ENCODE peak calls at places on chromosomes 6 and 20, in eight cellular contexts. One of them, this sample, is unnamed.

GRCh38 chr6:1789092-1789491 is 179.4 kb downstream of the FOXC1 start:
- DNase-seq in NCI-H1417: no peak
- DNase-seq in dermis blood vessel endothelial cell: peak
- DNase-seq in mucosa of gallbladder: no peak
- DNase-seq in NB4: no peak
- DNase-seq in NCI-H2081: no peak
- DNase-seq in COR-L47: no peak
- DNase-seq in GM13976: no peak
- DNase-seq in this sample: peak

GRCh38 chr20:64168381-64169088 is 4.3 kb downstream of the MYT1 start:
- DNase-seq in NCI-H1417: no peak
- DNase-seq in dermis blood vessel endothelial cell: no peak
- DNase-seq in mucosa of gallbladder: no peak
- DNase-seq in NB4: peak
- DNase-seq in NCI-H2081: no peak
- DNase-seq in COR-L47: no peak
- DNase-seq in GM13976: no peak
- DNase-seq in this sample: no peak

GRCh38 chr20:47400685-47401084 is 44.2 kb upstream of the ZMYND8 start:
- DNase-seq in NCI-H1417: no peak
- DNase-seq in dermis blood vessel endothelial cell: no peak
- DNase-seq in mucosa of gallbladder: no peak
- DNase-seq in NB4: peak
- DNase-seq in NCI-H2081: no peak
- DNase-seq in COR-L47: no peak
- DNase-seq in GM13976: no peak
- DNase-seq in this sample: no peak

GRCh38 chr6:167119680-167120556 is 3.0 kb upstream of the CCR6 start:
- DNase-seq in NCI-H1417: no peak
- DNase-seq in dermis blood vessel endothelial cell: no peak
- DNase-seq in mucosa of gallbladder: peak
- DNase-seq in NB4: peak
- DNase-seq in NCI-H2081: no peak
- DNase-seq in COR-L47: peak
- DNase-seq in GM13976: no peak
- DNase-seq in this sample: no peak

GRCh38 chr20:5557123-5557522 is 193.1 kb upstream of the SHLD1 start:
- DNase-seq in NCI-H1417: peak
- DNase-seq in dermis blood vessel endothelial cell: peak
- DNase-seq in mucosa of gallbladder: no peak
- DNase-seq in NB4: peak
- DNase-seq in NCI-H2081: peak
- DNase-seq in COR-L47: peak
- DNase-seq in GM13976: peak
- DNase-seq in this sample: peak

GRCh38 chr6:140051521-140052455 is 677.3 kb upstream of the CITED2 start:
- DNase-seq in NCI-H1417: peak
- DNase-seq in dermis blood vessel endothelial cell: peak
- DNase-seq in mucosa of gallbladder: no peak
- DNase-seq in NB4: no peak
- DNase-seq in NCI-H2081: peak
- DNase-seq in COR-L47: no peak
- DNase-seq in GM13976: no peak
- DNase-seq in this sample: peak

GRCh38 chr6:56891754-56892153 is 63.2 kb upstream of the BEND6 start:
- DNase-seq in NCI-H1417: no peak
- DNase-seq in dermis blood vessel endothelial cell: no peak
- DNase-seq in mucosa of gallbladder: no peak
- DNase-seq in NB4: peak
- DNase-seq in NCI-H2081: no peak
- DNase-seq in COR-L47: no peak
- DNase-seq in GM13976: no peak
- DNase-seq in this sample: peak

GRCh38 chr6:140684776-140685550 is 1310.5 kb upstream of the CITED2 start:
- DNase-seq in NCI-H1417: peak
- DNase-seq in dermis blood vessel endothelial cell: peak
- DNase-seq in mucosa of gallbladder: no peak
- DNase-seq in NB4: no peak
- DNase-seq in NCI-H2081: peak
- DNase-seq in COR-L47: peak
- DNase-seq in GM13976: no peak
- DNase-seq in this sample: no peak

GRCh38 chr20:25987073-25987927 is 290.6 kb upstream of the ZNF337 start:
- DNase-seq in NCI-H1417: peak
- DNase-seq in dermis blood vessel endothelial cell: peak
- DNase-seq in mucosa of gallbladder: peak
- DNase-seq in NB4: peak
- DNase-seq in NCI-H2081: peak
- DNase-seq in COR-L47: peak
- DNase-seq in GM13976: peak
- DNase-seq in this sample: no peak

GRCh38 chr6:158344534-158344933 is 32.3 kb downstream of the TULP4 start:
- DNase-seq in NCI-H1417: no peak
- DNase-seq in dermis blood vessel endothelial cell: no peak
- DNase-seq in mucosa of gallbladder: no peak
- DNase-seq in NB4: no peak
- DNase-seq in NCI-H2081: no peak
- DNase-seq in COR-L47: no peak
- DNase-seq in GM13976: no peak
- DNase-seq in this sample: no peak

GRCh38 chr6:16698163-16698533 is 63.1 kb downstream of the ATXN1 start:
- DNase-seq in NCI-H1417: peak
- DNase-seq in dermis blood vessel endothelial cell: no peak
- DNase-seq in mucosa of gallbladder: no peak
- DNase-seq in NB4: no peak
- DNase-seq in NCI-H2081: peak
- DNase-seq in COR-L47: no peak
- DNase-seq in GM13976: no peak
- DNase-seq in this sample: no peak

GRCh38 chr6:111159628-111160027 is 72.3 kb downstream of the SLC16A10 start:
- DNase-seq in NCI-H1417: no peak
- DNase-seq in dermis blood vessel endothelial cell: no peak
- DNase-seq in mucosa of gallbladder: no peak
- DNase-seq in NB4: no peak
- DNase-seq in NCI-H2081: no peak
- DNase-seq in COR-L47: no peak
- DNase-seq in GM13976: no peak
- DNase-seq in this sample: no peak

GRCh38 chr6:110325197-110325596 is 33.0 kb downstream of the METTL24 start:
- DNase-seq in NCI-H1417: peak
- DNase-seq in dermis blood vessel endothelial cell: no peak
- DNase-seq in mucosa of gallbladder: peak
- DNase-seq in NB4: no peak
- DNase-seq in NCI-H2081: peak
- DNase-seq in COR-L47: peak
- DNase-seq in GM13976: no peak
- DNase-seq in this sample: peak

GRCh38 chr6:33126101-33126714 is 50.4 kb downstream of the HLA-DPB1 start:
- DNase-seq in NCI-H1417: no peak
- DNase-seq in dermis blood vessel endothelial cell: peak
- DNase-seq in mucosa of gallbladder: peak
- DNase-seq in NB4: peak
- DNase-seq in NCI-H2081: peak
- DNase-seq in COR-L47: peak
- DNase-seq in GM13976: peak
- DNase-seq in this sample: peak

GRCh38 chr6:168090064-168090690 is 11.2 kb upstream of the FRMD1 start:
- DNase-seq in NCI-H1417: no peak
- DNase-seq in dermis blood vessel endothelial cell: no peak
- DNase-seq in mucosa of gallbladder: no peak
- DNase-seq in NB4: no peak
- DNase-seq in NCI-H2081: no peak
- DNase-seq in COR-L47: no peak
- DNase-seq in GM13976: no peak
- DNase-seq in this sample: no peak

GRCh38 chr6:141260627-141261015 is 872.1 kb upstream of the GJE1 start:
- DNase-seq in NCI-H1417: no peak
- DNase-seq in dermis blood vessel endothelial cell: no peak
- DNase-seq in mucosa of gallbladder: no peak
- DNase-seq in NB4: no peak
- DNase-seq in NCI-H2081: no peak
- DNase-seq in COR-L47: no peak
- DNase-seq in GM13976: no peak
- DNase-seq in this sample: no peak

GRCh38 chr20:22924949-22925612 is 110.0 kb upstream of the SSTR4 start:
- DNase-seq in NCI-H1417: no peak
- DNase-seq in dermis blood vessel endothelial cell: no peak
- DNase-seq in mucosa of gallbladder: no peak
- DNase-seq in NB4: no peak
- DNase-seq in NCI-H2081: no peak
- DNase-seq in COR-L47: no peak
- DNase-seq in GM13976: no peak
- DNase-seq in this sample: no peak

GRCh38 chr20:39010496-39010895 is 48.4 kb downstream of the DHX35 start:
- DNase-seq in NCI-H1417: peak
- DNase-seq in dermis blood vessel endothelial cell: no peak
- DNase-seq in mucosa of gallbladder: no peak
- DNase-seq in NB4: no peak
- DNase-seq in NCI-H2081: no peak
- DNase-seq in COR-L47: no peak
- DNase-seq in GM13976: no peak
- DNase-seq in this sample: no peak

GRCh38 chr6:148998704-148999103 is 251.9 kb downstream of the UST start:
- DNase-seq in NCI-H1417: no peak
- DNase-seq in dermis blood vessel endothelial cell: no peak
- DNase-seq in mucosa of gallbladder: no peak
- DNase-seq in NB4: no peak
- DNase-seq in NCI-H2081: no peak
- DNase-seq in COR-L47: no peak
- DNase-seq in GM13976: no peak
- DNase-seq in this sample: no peak

GRCh38 chr20:38894091-38894847 is 31.9 kb upstream of the FAM83D start:
- DNase-seq in NCI-H1417: peak
- DNase-seq in dermis blood vessel endothelial cell: no peak
- DNase-seq in mucosa of gallbladder: no peak
- DNase-seq in NB4: no peak
- DNase-seq in NCI-H2081: peak
- DNase-seq in COR-L47: peak
- DNase-seq in GM13976: peak
- DNase-seq in this sample: no peak

GRCh38 chr20:3685341-3685740 is 3.5 kb upstream of the ADAM33 start:
- DNase-seq in NCI-H1417: no peak
- DNase-seq in dermis blood vessel endothelial cell: no peak
- DNase-seq in mucosa of gallbladder: no peak
- DNase-seq in NB4: no peak
- DNase-seq in NCI-H2081: no peak
- DNase-seq in COR-L47: no peak
- DNase-seq in GM13976: no peak
- DNase-seq in this sample: no peak

GRCh38 chr6:7784706-7785105 is 58.8 kb downstream of the BMP6 start:
- DNase-seq in NCI-H1417: no peak
- DNase-seq in dermis blood vessel endothelial cell: no peak
- DNase-seq in mucosa of gallbladder: no peak
- DNase-seq in NB4: no peak
- DNase-seq in NCI-H2081: no peak
- DNase-seq in COR-L47: no peak
- DNase-seq in GM13976: no peak
- DNase-seq in this sample: no peak

This sample was measured in MCF 10A.